ENCODE peak calls at places on chromosomes 6 and 20, in nine cellular contexts. D is kidney epithelial cell, E is activated T-cell treated with anti-CD3 and anti-CD28 coated beads for 1 hour, K is M059J, Q is AG04450, L is NCI-H345, P is naive B cell, U is ACHN, V is astrocyte of the spinal cord. J is an unnamed sample.

GRCh38 chr20:21509597-21510331 is 4.1 kb downstream of the NKX2-2 start:
- DNase-seq in P (no peak), L (no peak), K (peak; percentile 36), U (peak; percentile 79), Q (no peak), E (no peak), V (peak; percentile 42), D (no peak), J (peak; percentile 64)

GRCh38 chr6:88804701-88805100 is 158.7 kb downstream of the RNGTT start:
- DNase-seq in L (no peak), U (no peak), K (no peak), P (no peak), E (no peak), Q (no peak), D (no peak), V (peak; percentile 17), J (no peak)

GRCh38 chr20:15171016-15171415 is 833.6 kb upstream of the FLRT3 start:
- DNase-seq in E (no peak), D (no peak), Q (no peak), K (no peak), U (no peak), V (no peak), L (no peak), P (no peak), J (no peak)

GRCh38 chr20:37327748-37328147 is 18.2 kb upstream of the SRC start:
- DNase-seq in K (peak; percentile 63), E (no peak), Q (peak; percentile 41), P (no peak), U (no peak), L (no peak), V (peak; percentile 45), D (no peak), J (no peak)

GRCh38 chr6:113120577-113121285 is 736.4 kb upstream of the MARCKS start:
- DNase-seq in D (peak; percentile 78), P (no peak), Q (no peak), K (peak; percentile 100), U (peak; percentile 62), L (no peak), E (no peak), V (peak; percentile 99), J (peak; percentile 88)

GRCh38 chr20:15075586-15075985 is 738.2 kb upstream of the FLRT3 start:
- DNase-seq in D (no peak), Q (no peak), E (no peak), P (no peak), U (no peak), V (no peak), L (no peak), K (no peak), J (no peak)

GRCh38 chr6:11230158-11231107 is 2.0 kb downstream of the NEDD9 start:
- DNase-seq in U (no peak), P (no peak), D (no peak), K (peak; percentile 65), E (no peak), L (no peak), V (peak; percentile 55), Q (no peak), J (no peak)

GRCh38 chr6:54801669-54802068 is 44.9 kb upstream of the FAM83B start:
- DNase-seq in L (no peak), E (no peak), Q (peak; percentile 63), D (peak; percentile 71), V (peak; percentile 83), K (peak; percentile 60), P (no peak), U (peak; percentile 56), J (peak; percentile 38)

GRCh38 chr20:8489094-8489883 is 357.2 kb downstream of the PLCB1 start:
- DNase-seq in K (no peak), D (no peak), E (no peak), U (no peak), P (no peak), V (no peak), L (no peak), Q (no peak), J (no peak)

GRCh38 chr6:168676552-168677317 is 235.8 kb downstream of the SMOC2 start:
- DNase-seq in U (no peak), E (no peak), K (no peak), V (no peak), Q (no peak), L (no peak), P (no peak), D (peak; percentile 26), J (no peak)

GRCh38 chr6:27761391-27761790 is 150.8 kb downstream of the OR2B2 start:
- DNase-seq in Q (no peak), P (no peak), V (peak; percentile 18), D (no peak), L (no peak), K (no peak), E (no peak), U (no peak), J (no peak)

GRCh38 chr6:75611702-75612375 is 10.2 kb downstream of the SENP6 start:
- DNase-seq in U (no peak), Q (no peak), V (no peak), D (no peak), E (no peak), L (no peak), P (no peak), K (no peak), J (no peak)

GRCh38 chr6:150395388-150396009 is 26.7 kb downstream of the IYD start:
- DNase-seq in V (peak; percentile 55), Q (peak; percentile 6), K (peak; percentile 55), L (peak; percentile 72), P (peak; percentile 37), U (peak; percentile 61), D (no peak), E (no peak), J (peak; percentile 49)

GRCh38 chr6:112683926-112684325 is 336.8 kb downstream of the RFPL4B start:
- DNase-seq in E (no peak), K (peak; percentile 88), D (peak; percentile 71), U (peak; percentile 90), L (no peak), V (peak; percentile 87), P (no peak), Q (peak; percentile 61), J (peak; percentile 77)

J was measured in myocyte.